ENCODE peak calls at places on chromosomes 13 and 19, in nine cellular contexts. O, A, F, H, S, C, R, J and G are unnamed samples. For H3K9me3, the result is how much of the 10 kb centered on the place peaks cover.

GRCh38 chr13:24700539-24700938 is 20.3 kb downstream of the ATP12A start:
- ATAC-seq in R (no peak), H (no peak), O (no peak), C (no peak), J (no peak), F (no peak), A (no peak), S (no peak), G (no peak)

GRCh38 chr13:101415358-101416174 is 742 bp downstream of the NALCN start:
- ATAC-seq in R (no peak), F (peak), H (peak), J (no peak), C (peak), A (no peak), S (no peak), O (peak), G (peak)

GRCh38 chr19:2371656-2372055 is 11.6 kb downstream of the TMPRSS9 start:
- ATAC-seq in A (no peak), R (no peak), J (peak), O (no peak), H (no peak), S (no peak), F (no peak), C (no peak), G (no peak)

GRCh38 chr19:6362024-6362344 is 653 bp downstream of the CLPP start:
- ATAC-seq in A (peak), F (peak), C (no peak), J (no peak), H (peak), S (peak), R (peak), O (peak), G (peak)

GRCh38 chr19:18419195-18419698 is at the start of gene SSBP4:
- ATAC-seq in C (peak), J (peak), R (peak), H (peak), A (peak), F (no peak), S (peak), O (peak), G (peak)

GRCh38 chr13:46643165-46643777 is 90.3 kb downstream of the LRCH1 start:
- ATAC-seq in O (no peak), S (no peak), R (no peak), H (no peak), J (no peak), C (no peak), A (no peak), F (peak), G (no peak)

GRCh38 chr13:34640931-34641330 is 301.1 kb upstream of the NBEA start:
- ATAC-seq in R (peak), C (no peak), A (no peak), O (no peak), H (no peak), F (no peak), S (no peak), J (no peak), G (no peak)

GRCh38 chr13:75432811-75433244 is 49.1 kb downstream of the TBC1D4 start:
- ATAC-seq in R (peak), A (peak), S (no peak), O (no peak), F (no peak), H (no peak), J (no peak), C (peak), G (no peak)

GRCh38 chr13:45119469-45119989 is 781 bp upstream of the GTF2F2 start:
- ATAC-seq in R (peak), H (peak), A (peak), J (peak), F (peak), C (peak), O (peak), S (peak), G (no peak)

GRCh38 chr13:37076818-37077217 is 17.3 kb upstream of the SUPT20H start:
- ATAC-seq in F (no peak), H (no peak), C (no peak), O (no peak), S (no peak), A (no peak), R (no peak), J (no peak), G (no peak)

GRCh38 chr13:48749144-48749543 is 95.4 kb downstream of the CYSLTR2 start:
- ATAC-seq in J (no peak), H (no peak), F (peak), C (no peak), O (no peak), A (no peak), R (no peak), S (no peak), G (no peak)

GRCh38 chr13:52665325-52665724 is 12.7 kb downstream of the SUGT1 start:
- ATAC-seq in F (no peak), H (no peak), S (peak), O (no peak), A (no peak), J (peak), C (no peak), R (no peak), G (no peak)

GRCh38 chr13:41053384-41053826 is 7.9 kb upstream of the WBP4 start:
- ATAC-seq in C (peak), H (peak), S (no peak), J (peak), R (peak), A (peak), O (peak), F (peak), G (peak)

GRCh38 chr13:44371421-44371820 is 2.2 kb upstream of the SERP2 start:
- ATAC-seq in F (no peak), R (no peak), H (no peak), S (no peak), A (no peak), O (no peak), C (no peak), J (no peak), G (no peak)

GRCh38 chr19:17246681-17247425 is 1.1 kb upstream of the NR2F6 start:
- ATAC-seq in H (peak), O (peak), S (peak), C (peak), F (peak), A (peak), J (no peak), R (peak), G (peak)

GRCh38 chr19:15812059-15812722 is 3.3 kb downstream of the OR10H1 start:
- ATAC-seq in C (no peak), R (no peak), J (no peak), S (peak), A (peak), O (no peak), H (no peak), F (no peak), G (no peak)

GRCh38 chr13:25901460-25902376 is 150.1 kb downstream of the SHISA2 start:
- ATAC-seq in F (peak), O (no peak), H (no peak), A (peak), C (peak), R (peak), S (peak), J (peak), G (no peak)

GRCh38 chr13:97221989-97222700 is at the start of gene MBNL2:
- ATAC-seq in S (peak), A (peak), C (peak), R (peak), O (peak), F (peak), J (peak), H (peak), G (peak)
- H3K9me3 ChIP-seq in S (under half), A (under half), C (under half), R (under half), O (under half), F (under half), J (under half), H (under half), G (under half)

DNA sequence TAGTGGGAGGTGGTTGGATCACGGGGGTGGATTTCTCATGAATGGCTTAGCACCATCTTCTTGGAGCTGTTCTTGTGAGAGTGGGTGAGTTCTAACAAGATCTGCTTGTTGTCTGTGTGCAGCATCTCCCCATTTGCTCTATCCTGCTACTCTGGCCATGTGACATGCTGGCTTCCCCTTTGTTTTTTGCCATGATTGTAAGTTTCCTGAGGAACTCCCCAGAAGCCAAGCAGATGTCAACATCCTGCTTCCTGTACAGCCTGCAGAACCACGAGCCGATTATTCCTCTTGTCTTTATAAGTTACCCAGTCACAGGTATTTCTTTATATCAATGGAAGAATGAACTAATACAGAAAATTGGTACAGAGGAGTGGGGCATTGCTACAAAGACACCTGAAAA is 2.3 kb upstream of the SIGLEC12 start:
- ATAC-seq in A (no peak), J (no peak), F (no peak), O (no peak), H (no peak), S (no peak), C (no peak), R (no peak), G (no peak)
- H3K9me3 ChIP-seq in A (under half), J (under half), F (under half), O (under half), H (under half), S (under half), C (under half), R (under half), G (under half)

DNA sequence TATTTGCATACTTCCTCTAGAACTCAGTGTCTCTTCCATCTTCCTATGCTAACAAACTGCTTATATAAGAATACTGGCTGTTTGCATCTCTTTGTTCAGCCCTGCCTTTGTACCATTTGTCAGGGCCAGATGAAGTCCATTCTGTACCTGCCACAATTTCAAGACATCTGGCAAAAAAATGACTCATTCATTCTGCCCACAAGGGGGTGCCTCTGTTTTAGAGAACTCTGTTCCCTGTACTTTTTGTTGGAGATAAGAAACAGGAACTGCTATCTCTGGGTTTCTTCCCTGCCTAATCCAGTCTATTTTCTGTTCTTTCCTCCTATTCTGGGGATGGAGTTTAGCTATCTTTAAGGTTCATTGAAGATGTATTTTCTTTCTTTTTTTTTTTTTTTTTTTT is 23.0 kb downstream of the ZNF568 start:
- ATAC-seq in S (no peak), J (no peak), H (no peak), C (no peak), A (no peak), O (no peak), F (no peak), R (no peak), G (no peak)
- H3K9me3 ChIP-seq in S (half or more), J (half or more), H (under half), C (under half), A (half or more), O (under half), F (under half), R (half or more), G (under half)

GRCh38 chr13:43110658-43111057 is 87.3 kb downstream of the DNAJC15 start:
- ATAC-seq in J (no peak), C (no peak), R (no peak), H (no peak), A (peak), F (no peak), S (no peak), O (no peak), G (no peak)
- H3K9me3 ChIP-seq in J (under half), C (under half), R (under half), H (under half), A (under half), F (under half), S (under half), O (under half), G (under half)